ENCODE peak calls at places on chromosomes 16 and 17, in six cellular contexts. S is HL-60, A is tibial nerve, O is sigmoid colon, G is cardiac muscle cell, W is thoracic aorta. D is an unnamed sample.

GRCh38 chr17:2089021-2089422 is 34.1 kb downstream of the HIC1 start:
- DNase-seq in S (no peak), A (no peak), O (no peak), G (peak), W (no peak), D (no peak)

GRCh38 chr17:77622627-77623026 is 335.9 kb upstream of the TNRC6C start:
- DNase-seq in S (no peak), A (no peak), O (no peak), G (no peak), W (no peak), D (no peak)

GRCh38 chr17:34859652-34860051 is 101.6 kb downstream of the CCT6B start:
- DNase-seq in S (no peak), A (no peak), O (no peak), G (no peak), W (no peak), D (no peak)

GRCh38 chr17:14201087-14201486 is 35.6 kb downstream of the CDRT15 start:
- DNase-seq in S (no peak), A (no peak), O (no peak), G (peak), W (no peak), D (peak)

GRCh38 chr17:43515641-43516040 is 30.5 kb downstream of the ETV4 start:
- DNase-seq in S (no peak), A (no peak), O (no peak), G (peak), W (no peak), D (no peak)

GRCh38 chr17:1713878-1714487 is 3.8 kb upstream of the TLCD2 start:
- DNase-seq in S (no peak), A (no peak), O (no peak), G (peak), W (no peak), D (no peak)

GRCh38 chr16:2586901-2587480 is 49.2 kb downstream of the PDPK1 start:
- DNase-seq in S (no peak), A (no peak), O (no peak), G (no peak), W (no peak), D (no peak)

GRCh38 chr17:73030995-73031394 is 61.5 kb downstream of the SLC39A11 start:
- DNase-seq in S (no peak), A (no peak), O (peak), G (no peak), W (no peak), D (no peak)

GRCh38 chr16:3101018-3101840 is 2.1 kb upstream of the ZSCAN10 start:
- DNase-seq in S (no peak), A (no peak), O (no peak), G (peak), W (no peak), D (no peak)

GRCh38 chr17:68533887-68534700 is 21.9 kb downstream of the PRKAR1A start:
- DNase-seq in S (no peak), A (no peak), O (no peak), G (peak), W (no peak), D (no peak)

GRCh38 chr17:77959926-77960521 is 1.5 kb downstream of the TNRC6C start:
- DNase-seq in S (no peak), A (no peak), O (no peak), G (peak), W (no peak), D (no peak)

GRCh38 chr16:68948230-68948910 is 105.0 kb downstream of the TANGO6 start:
- DNase-seq in S (no peak), A (no peak), O (no peak), G (no peak), W (no peak), D (no peak)

GRCh38 chr17:78826836-78827509 is 13.6 kb downstream of the USP36 start:
- DNase-seq in S (no peak), A (no peak), O (peak), G (no peak), W (no peak), D (no peak)

GRCh38 chr16:19168173-19169080 is at the start of gene SYT17:
- DNase-seq in S (no peak), A (no peak), O (no peak), G (no peak), W (no peak), D (no peak)

GRCh38 chr17:41301916-41302901 is at the start of gene KRTAP29-1:
- DNase-seq in S (no peak), A (no peak), O (no peak), G (no peak), W (no peak), D (no peak)

GRCh38 chr16:13378151-13378550 is 476.8 kb downstream of the SHISA9 start:
- DNase-seq in S (no peak), A (no peak), O (no peak), G (no peak), W (no peak), D (no peak)

GRCh38 chr17:49717371-49717841 is 9.6 kb upstream of the SLC35B1 start:
- DNase-seq in S (no peak), A (no peak), O (no peak), G (no peak), W (no peak), D (no peak)

GRCh38 chr16:85090873-85091521 is 21.3 kb downstream of the CIBAR2 start:
- DNase-seq in S (no peak), A (no peak), O (no peak), G (peak), W (no peak), D (no peak)

GRCh38 chr17:44187131-44187899 is 543 bp downstream of the TMUB2 start:
- DNase-seq in S (no peak), A (no peak), O (no peak), G (peak), W (no peak), D (no peak)

GRCh38 chr17:40068917-40069750 is 6.4 kb downstream of the THRA start:
- DNase-seq in S (peak), A (peak), O (peak), G (peak), W (peak), D (peak)

GRCh38 chr17:79171152-79171551 is 96.5 kb downstream of the ENGASE start:
- DNase-seq in S (no peak), A (no peak), O (no peak), G (no peak), W (no peak), D (no peak)

GRCh38 chr17:75565066-75565465 is 22.5 kb upstream of the MYO15B start:
- DNase-seq in S (no peak), A (no peak), O (no peak), G (peak), W (no peak), D (no peak)

GRCh38 chr17:77327181-77327565 is 186.4 kb downstream of the SEC14L1 start:
- DNase-seq in S (no peak), A (peak), O (peak), G (no peak), W (no peak), D (peak)

GRCh38 chr16:61890346-61890745 is 145.9 kb downstream of the CDH8 start:
- DNase-seq in S (no peak), A (no peak), O (no peak), G (no peak), W (no peak), D (no peak)

GRCh38 chr16:53822936-53823529 is 119.1 kb downstream of the FTO start:
- DNase-seq in S (no peak), A (no peak), O (no peak), G (peak), W (no peak), D (no peak)

GRCh38 chr16:54411555-54411954 is 125.0 kb upstream of the IRX3 start:
- DNase-seq in S (no peak), A (no peak), O (no peak), G (peak), W (no peak), D (no peak)

GRCh38 chr16:57381791-57382534 is 9.7 kb downstream of the CX3CL1 start:
- DNase-seq in S (no peak), A (no peak), O (no peak), G (no peak), W (no peak), D (no peak)

GRCh38 chr17:76383645-76384221 is 676 bp upstream of the SPHK1 start:
- DNase-seq in S (no peak), A (peak), O (no peak), G (peak), W (no peak), D (no peak)

DNA sequence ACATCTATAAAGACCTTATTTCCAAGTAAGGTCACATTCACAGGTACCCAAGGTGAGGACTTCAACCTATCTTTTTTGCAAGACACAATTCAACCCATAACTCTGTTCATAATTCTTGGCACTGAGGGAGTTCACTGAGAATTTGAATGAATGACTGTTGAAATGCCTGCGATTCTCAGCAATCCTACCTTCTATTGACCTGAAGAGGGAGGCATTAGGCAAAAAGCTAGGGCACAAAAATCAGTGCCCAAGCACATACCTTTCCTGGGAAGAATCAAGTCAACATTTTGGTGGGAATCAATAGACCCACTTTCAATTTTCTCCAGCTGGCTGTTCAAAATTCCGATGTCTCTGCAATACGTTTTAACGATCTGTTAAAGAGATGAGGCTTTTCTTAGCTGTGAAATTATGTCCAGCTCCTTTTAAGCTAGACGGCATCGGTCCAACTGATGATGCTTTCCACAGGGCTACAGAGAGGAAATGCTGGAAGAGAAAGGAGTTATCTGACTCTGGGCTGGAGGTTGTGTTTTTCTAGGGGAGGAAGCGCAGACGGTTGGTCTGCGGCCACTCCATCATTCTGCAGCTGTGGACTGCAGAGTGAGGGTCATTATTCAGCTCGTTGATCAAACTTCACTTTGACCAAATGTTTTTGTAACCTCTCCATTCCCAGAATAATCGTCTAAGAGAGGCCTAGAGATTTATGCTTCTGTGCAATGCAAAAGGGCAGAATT is 25.1 kb downstream of the BCO1 start:
- DNase-seq in S (no peak), A (no peak), O (peak), G (peak), W (no peak), D (no peak)
- TF ChIP-seq CTCF in S (no peak), A (no peak), O (no peak), G (peak), W (no peak), D (no peak)

DNA sequence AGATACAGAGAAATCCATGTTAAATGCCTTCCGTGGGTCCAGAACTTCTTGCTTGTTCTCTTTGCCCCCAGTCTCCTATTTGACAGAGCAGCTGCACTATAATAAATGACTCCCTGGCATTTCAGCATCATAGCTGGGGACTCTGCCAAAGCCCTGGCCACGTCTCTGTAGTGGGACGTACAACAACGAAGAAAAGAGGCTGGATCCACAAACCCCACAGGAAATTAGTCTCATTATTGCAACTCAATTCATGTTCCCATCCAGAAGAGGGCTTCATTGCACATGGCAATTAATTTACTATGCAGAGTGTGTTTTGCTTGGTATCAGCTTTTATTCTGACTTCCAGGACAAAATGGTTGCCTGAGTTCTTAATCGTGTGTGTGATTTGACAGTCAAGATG is 121.3 kb downstream of the CDH13 start:
- DNase-seq in S (no peak), A (no peak), O (no peak), G (peak), W (peak), D (no peak)
- TF ChIP-seq CTCF in S (no peak), A (no peak), O (no peak), G (peak), W (peak), D (peak)

GRCh38 chr16:73313950-73314349 is 266.0 kb upstream of the ZFHX3 start:
- DNase-seq in S (no peak), A (no peak), O (peak), G (no peak), W (no peak), D (no peak)
- TF ChIP-seq CTCF in S (no peak), A (no peak), O (no peak), G (no peak), W (no peak), D (no peak)

GRCh38 chr17:9839433-9839832 is 13.7 kb downstream of the GLP2R start:
- DNase-seq in S (no peak), A (no peak), O (no peak), G (peak), W (no peak), D (no peak)
- TF ChIP-seq CTCF in S (no peak), A (no peak), O (no peak), G (peak), W (no peak), D (peak)

DNA sequence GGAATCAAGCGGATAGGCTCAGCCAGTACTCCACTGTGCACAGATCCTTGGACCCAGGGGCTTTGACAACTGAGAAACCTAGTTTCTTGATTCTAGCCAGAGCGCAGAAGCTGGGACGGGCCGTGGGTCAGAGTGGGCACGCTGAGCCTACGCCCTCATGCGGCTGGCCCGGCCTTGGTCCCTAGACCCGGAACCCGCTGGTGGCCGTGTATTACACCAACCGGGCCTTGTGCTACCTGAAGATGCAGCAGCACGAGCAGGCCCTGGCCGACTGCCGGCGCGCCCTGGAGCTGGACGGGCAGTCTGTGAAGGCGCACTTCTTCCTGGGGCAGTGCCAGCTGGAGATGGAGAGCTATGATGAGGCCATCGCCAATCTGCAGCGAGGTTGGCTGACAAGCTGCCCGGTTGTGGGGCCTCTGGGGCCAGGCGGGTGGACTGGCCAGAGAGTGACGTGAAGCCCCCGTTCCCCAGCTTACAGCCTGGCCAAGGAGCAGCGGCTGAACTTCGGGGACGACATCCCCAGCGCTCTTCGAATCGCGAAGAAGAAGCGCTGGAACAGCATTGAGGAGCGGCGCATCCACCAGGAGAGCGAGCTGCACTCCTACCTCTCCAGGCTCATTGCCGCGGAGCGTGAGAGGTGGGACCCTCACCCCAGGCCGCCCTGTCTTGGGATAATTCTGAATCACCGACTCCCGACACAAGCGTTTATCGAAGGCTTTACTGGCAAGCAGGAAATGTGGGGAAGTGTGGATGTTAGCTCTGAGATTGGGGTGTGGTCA is 946 bp downstream of the STUB1 start:
- DNase-seq in S (no peak), A (no peak), O (no peak), G (peak), W (no peak), D (no peak)
- TF ChIP-seq CTCF in S (peak), A (no peak), O (no peak), G (peak), W (no peak), D (no peak)

DNA sequence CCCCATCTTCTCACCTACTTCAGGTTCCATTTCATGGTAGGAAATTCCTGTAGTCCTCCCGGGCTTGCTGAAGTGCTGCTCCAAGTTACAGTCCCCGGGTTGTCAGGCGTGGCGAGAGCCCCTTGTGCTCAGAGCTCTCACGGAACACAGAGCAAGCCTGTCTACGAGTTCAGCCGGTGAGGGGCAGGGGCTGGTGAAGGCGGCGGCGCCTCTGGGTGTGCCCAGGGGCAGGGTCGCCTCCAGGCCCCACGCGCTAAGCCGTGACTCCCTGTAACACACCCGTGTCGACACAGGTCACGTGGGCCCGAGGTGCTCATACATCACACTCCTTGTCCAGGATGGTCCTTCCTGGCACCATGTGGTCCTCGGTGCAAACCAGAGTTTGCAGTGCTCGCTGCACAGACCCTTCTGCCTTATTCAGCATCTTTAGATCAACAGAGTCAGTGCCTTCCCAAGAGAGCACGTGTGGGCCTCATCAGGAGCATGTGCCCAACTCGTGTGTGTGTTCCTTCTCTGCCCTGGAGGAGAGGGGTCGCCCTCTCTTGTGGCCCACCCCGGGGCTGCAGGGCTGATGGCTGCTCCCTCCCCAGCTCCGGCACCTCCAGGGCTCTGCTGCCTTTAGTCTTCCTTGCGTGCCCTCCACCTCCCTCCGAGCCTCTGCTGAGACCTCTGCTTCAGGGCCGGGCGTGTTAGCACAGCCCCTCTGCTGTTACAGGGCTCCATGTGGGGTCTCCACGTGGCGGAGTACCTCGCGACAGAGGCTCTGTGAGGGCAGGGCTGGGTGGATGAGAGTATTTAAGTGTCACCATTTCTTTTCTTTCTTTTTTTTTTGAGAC is 51.2 kb downstream of the WDR45B start:
- DNase-seq in S (no peak), A (no peak), O (no peak), G (no peak), W (no peak), D (no peak)
- TF ChIP-seq CTCF in S (no peak), A (no peak), O (no peak), G (no peak), W (no peak), D (no peak)

GRCh38 chr16:67666032-67666537 is 465 bp downstream of the ENKD1 start:
- DNase-seq in S (no peak), A (no peak), O (peak), G (peak), W (no peak), D (peak)
- TF ChIP-seq CTCF in S (no peak), A (no peak), O (no peak), G (no peak), W (no peak), D (no peak)

DNA sequence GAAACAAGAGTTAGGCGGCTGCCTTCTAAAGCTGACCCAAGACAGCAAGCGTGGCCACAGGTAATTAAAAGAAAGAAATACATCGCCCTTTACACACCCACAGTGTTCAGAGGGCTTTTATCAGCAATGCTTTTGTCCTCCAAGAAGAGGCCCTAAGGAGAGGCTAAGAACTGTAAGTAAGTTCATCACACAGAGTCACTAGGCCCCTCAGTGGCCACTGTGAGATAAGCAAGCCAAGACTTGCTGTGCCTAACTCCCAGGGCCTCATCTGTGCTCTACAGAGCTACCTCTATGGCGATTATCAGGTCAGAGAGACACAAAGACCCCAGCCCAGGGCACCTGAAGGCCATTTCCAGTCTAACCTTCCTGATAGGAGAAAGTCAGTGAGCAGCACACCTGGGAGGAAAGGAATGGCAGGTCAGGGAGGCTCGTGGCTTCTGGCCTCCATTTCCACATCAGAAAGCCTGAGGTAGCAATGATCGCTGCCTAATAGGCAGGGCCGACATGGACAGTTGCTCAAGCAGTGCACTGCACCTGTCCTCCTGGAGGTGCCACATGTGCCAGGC is 545.2 kb upstream of the CDH11 start:
- DNase-seq in S (no peak), A (no peak), O (no peak), G (peak), W (no peak), D (peak)
- TF ChIP-seq CTCF in S (no peak), A (no peak), O (no peak), G (peak), W (no peak), D (peak)

DNA sequence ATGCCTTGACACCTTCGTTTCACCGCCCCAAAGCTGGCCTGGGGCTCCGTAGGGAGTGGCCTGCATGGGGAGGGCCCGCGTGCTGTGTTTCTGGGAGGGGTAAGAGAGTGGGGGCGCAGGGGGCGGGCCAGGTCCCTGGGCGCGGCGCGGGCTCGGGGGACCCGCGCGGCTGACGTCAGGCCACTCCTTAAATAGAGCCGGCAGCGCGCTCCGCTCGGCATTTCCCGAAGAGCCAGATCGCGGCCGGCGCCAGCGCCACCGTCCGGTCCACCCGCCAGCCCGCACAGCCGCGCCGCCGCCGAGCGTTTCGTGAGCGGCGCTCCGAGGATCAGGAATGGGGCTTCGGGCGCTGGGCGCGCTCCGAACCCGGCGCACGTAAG is at the start of gene HS3ST2:
- DNase-seq in S (no peak), A (no peak), O (peak), G (peak), W (no peak), D (no peak)
- TF ChIP-seq CTCF in S (no peak), A (no peak), O (no peak), G (no peak), W (peak), D (no peak)